ENCODE peak calls at places on chromosomes 11 and 22, in four cellular contexts. A is CD4-positive, alpha-beta T cell; B is endothelial cell; O is spleen. L is an unnamed sample.

GRCh38 chr11:15208570-15209222 is 94.0 kb downstream of the INSC start:
- DNase-seq in O (peak; percentile 94), A (peak; percentile 65), B (peak; percentile 90), L (peak; percentile 94)

GRCh38 chr11:121696177-121696863 is 243.6 kb upstream of the SORL1-AS1 start:
- DNase-seq in O (no peak), A (no peak), B (no peak), L (no peak)

GRCh38 chr11:19116315-19116970 is 525 bp upstream of the ZDHHC13 start:
- DNase-seq in A (no peak), O (peak; percentile 69), B (no peak), L (no peak)

GRCh38 chr11:12217879-12218278 is 107.5 kb downstream of the MICAL2 start:
- DNase-seq in B (no peak), O (no peak), A (no peak), L (no peak)

GRCh38 chr22:19579880-19580279 is 55.7 kb upstream of the CLDN5 start:
- DNase-seq in B (peak; percentile 58), O (no peak), A (no peak), L (no peak)

GRCh38 chr11:102241026-102241425 is 76.3 kb upstream of the BIRC3 start:
- DNase-seq in O (no peak), A (no peak), B (no peak), L (no peak)

GRCh38 chr11:120539681-120540369 is 28.3 kb downstream of the GRIK4 start:
- DNase-seq in B (no peak), O (no peak), A (no peak), L (no peak)

GRCh38 chr11:12070446-12071267 is 39.7 kb upstream of the MICAL2 start:
- DNase-seq in O (no peak), A (no peak), B (no peak), L (no peak)

GRCh38 chr22:41237707-41238569 is 2.8 kb downstream of the CHADL start:
- DNase-seq in A (peak; percentile 82), O (peak; percentile 97), B (peak; percentile 70), L (peak; percentile 94)